ENCODE peak calls at places on chromosomes 13 and 19, in five cellular contexts. One of them, this sample, is unnamed.

GRCh38 chr13:99425485-99426341 is 75.6 kb upstream of the TM9SF2 start:
- DNase-seq in stimulated activated CD4-positive, alpha-beta T cell treated with anti-CD3 and anti-CD28 coated beads, TNF-alpha, amount 100 ng/mL, for 48 hours: no peak
- DNase-seq in stimulated activated CD8-positive, alpha-beta memory T cell treated with anti-CD3 and anti-CD28 coated beads, Interleukin-4, amount 100 ng/mL, for 48 hours: peak
- DNase-seq in CD4-positive, CD25-positive, alpha-beta regulatory T cell: peak
- DNase-seq in mesenchymal stem cell: no peak
- DNase-seq in this sample: peak

GRCh38 chr13:101390461-101390860 is 25.8 kb downstream of the NALCN start:
- DNase-seq in stimulated activated CD4-positive, alpha-beta T cell treated with anti-CD3 and anti-CD28 coated beads, TNF-alpha, amount 100 ng/mL, for 48 hours: no peak
- DNase-seq in stimulated activated CD8-positive, alpha-beta memory T cell treated with anti-CD3 and anti-CD28 coated beads, Interleukin-4, amount 100 ng/mL, for 48 hours: no peak
- DNase-seq in CD4-positive, CD25-positive, alpha-beta regulatory T cell: no peak
- DNase-seq in mesenchymal stem cell: peak
- DNase-seq in this sample: no peak

GRCh38 chr19:15337202-15337601 is 4.9 kb upstream of the BRD4 start:
- DNase-seq in stimulated activated CD4-positive, alpha-beta T cell treated with anti-CD3 and anti-CD28 coated beads, TNF-alpha, amount 100 ng/mL, for 48 hours: no peak
- DNase-seq in stimulated activated CD8-positive, alpha-beta memory T cell treated with anti-CD3 and anti-CD28 coated beads, Interleukin-4, amount 100 ng/mL, for 48 hours: no peak
- DNase-seq in CD4-positive, CD25-positive, alpha-beta regulatory T cell: no peak
- DNase-seq in mesenchymal stem cell: peak
- DNase-seq in this sample: no peak

GRCh38 chr13:30898721-30899188 is 7.3 kb upstream of the MEDAG start:
- DNase-seq in stimulated activated CD4-positive, alpha-beta T cell treated with anti-CD3 and anti-CD28 coated beads, TNF-alpha, amount 100 ng/mL, for 48 hours: peak
- DNase-seq in stimulated activated CD8-positive, alpha-beta memory T cell treated with anti-CD3 and anti-CD28 coated beads, Interleukin-4, amount 100 ng/mL, for 48 hours: no peak
- DNase-seq in CD4-positive, CD25-positive, alpha-beta regulatory T cell: no peak
- DNase-seq in mesenchymal stem cell: peak
- DNase-seq in this sample: no peak

GRCh38 chr19:7869910-7870511 is 4.2 kb downstream of the PRR36 start:
- DNase-seq in stimulated activated CD4-positive, alpha-beta T cell treated with anti-CD3 and anti-CD28 coated beads, TNF-alpha, amount 100 ng/mL, for 48 hours: peak
- DNase-seq in stimulated activated CD8-positive, alpha-beta memory T cell treated with anti-CD3 and anti-CD28 coated beads, Interleukin-4, amount 100 ng/mL, for 48 hours: peak
- DNase-seq in CD4-positive, CD25-positive, alpha-beta regulatory T cell: no peak
- DNase-seq in mesenchymal stem cell: peak
- DNase-seq in this sample: no peak

GRCh38 chr13:96652506-96652905 is 341.8 kb downstream of the OXGR1 start:
- DNase-seq in stimulated activated CD4-positive, alpha-beta T cell treated with anti-CD3 and anti-CD28 coated beads, TNF-alpha, amount 100 ng/mL, for 48 hours: no peak
- DNase-seq in stimulated activated CD8-positive, alpha-beta memory T cell treated with anti-CD3 and anti-CD28 coated beads, Interleukin-4, amount 100 ng/mL, for 48 hours: no peak
- DNase-seq in CD4-positive, CD25-positive, alpha-beta regulatory T cell: no peak
- DNase-seq in mesenchymal stem cell: no peak
- DNase-seq in this sample: no peak

GRCh38 chr19:15672580-15673175 is at the start of gene CYP4F12:
- DNase-seq in stimulated activated CD4-positive, alpha-beta T cell treated with anti-CD3 and anti-CD28 coated beads, TNF-alpha, amount 100 ng/mL, for 48 hours: no peak
- DNase-seq in stimulated activated CD8-positive, alpha-beta memory T cell treated with anti-CD3 and anti-CD28 coated beads, Interleukin-4, amount 100 ng/mL, for 48 hours: peak
- DNase-seq in CD4-positive, CD25-positive, alpha-beta regulatory T cell: no peak
- DNase-seq in mesenchymal stem cell: no peak
- DNase-seq in this sample: no peak

GRCh38 chr13:77859450-77859849 is 59.2 kb downstream of the EDNRB start:
- DNase-seq in stimulated activated CD4-positive, alpha-beta T cell treated with anti-CD3 and anti-CD28 coated beads, TNF-alpha, amount 100 ng/mL, for 48 hours: no peak
- DNase-seq in stimulated activated CD8-positive, alpha-beta memory T cell treated with anti-CD3 and anti-CD28 coated beads, Interleukin-4, amount 100 ng/mL, for 48 hours: no peak
- DNase-seq in CD4-positive, CD25-positive, alpha-beta regulatory T cell: no peak
- DNase-seq in mesenchymal stem cell: peak
- DNase-seq in this sample: no peak

GRCh38 chr13:53141336-53141735 is 112.7 kb downstream of the OLFM4 start:
- DNase-seq in stimulated activated CD4-positive, alpha-beta T cell treated with anti-CD3 and anti-CD28 coated beads, TNF-alpha, amount 100 ng/mL, for 48 hours: no peak
- DNase-seq in stimulated activated CD8-positive, alpha-beta memory T cell treated with anti-CD3 and anti-CD28 coated beads, Interleukin-4, amount 100 ng/mL, for 48 hours: no peak
- DNase-seq in CD4-positive, CD25-positive, alpha-beta regulatory T cell: no peak
- DNase-seq in mesenchymal stem cell: no peak
- DNase-seq in this sample: no peak

GRCh38 chr13:113641426-113641825 is 16.6 kb downstream of the ATP4B start:
- DNase-seq in stimulated activated CD4-positive, alpha-beta T cell treated with anti-CD3 and anti-CD28 coated beads, TNF-alpha, amount 100 ng/mL, for 48 hours: no peak
- DNase-seq in stimulated activated CD8-positive, alpha-beta memory T cell treated with anti-CD3 and anti-CD28 coated beads, Interleukin-4, amount 100 ng/mL, for 48 hours: no peak
- DNase-seq in CD4-positive, CD25-positive, alpha-beta regulatory T cell: no peak
- DNase-seq in mesenchymal stem cell: no peak
- DNase-seq in this sample: no peak

GRCh38 chr13:48857576-48857975 is 118.1 kb upstream of the FNDC3A start:
- DNase-seq in stimulated activated CD4-positive, alpha-beta T cell treated with anti-CD3 and anti-CD28 coated beads, TNF-alpha, amount 100 ng/mL, for 48 hours: no peak
- DNase-seq in stimulated activated CD8-positive, alpha-beta memory T cell treated with anti-CD3 and anti-CD28 coated beads, Interleukin-4, amount 100 ng/mL, for 48 hours: no peak
- DNase-seq in CD4-positive, CD25-positive, alpha-beta regulatory T cell: no peak
- DNase-seq in mesenchymal stem cell: no peak
- DNase-seq in this sample: no peak

This sample was measured in activated B cell treated with CpG ODN at 0.5 μM for 24 hours.